ENCODE peak calls at places on chromosomes 11 and 22, in eight cellular contexts. I is sigmoid colon, V is HCT116, R is transverse colon, E is stomach, K is suprapubic skin, F is NB4, J is esophagus squamous epithelium. H is an unnamed sample.

GRCh38 chr11:38252620-38253019 is 1654.6 kb upstream of the RAG2 start:
- DNase-seq in I (no peak), V (no peak), R (no peak), E (no peak), K (no peak), F (no peak), J (no peak), H (no peak)

GRCh38 chr11:794766-795637 is 3.1 kb downstream of the SLC25A22 start:
- DNase-seq in I (no peak), V (no peak), R (peak; percentile 43), E (peak; percentile 64), K (no peak), F (no peak), J (no peak), H (no peak)

GRCh38 chr22:23119492-23120414 is 22.0 kb downstream of the RSPH14 start:
- DNase-seq in I (no peak), V (no peak), R (no peak), E (no peak), K (no peak), F (no peak), J (no peak), H (no peak)

GRCh38 chr11:104625246-104625645 is 273.0 kb downstream of the CASP12 start:
- DNase-seq in I (no peak), V (no peak), R (no peak), E (no peak), K (no peak), F (no peak), J (no peak), H (no peak)

GRCh38 chr11:82810738-82811137 is 77.1 kb upstream of the FAM181B start:
- DNase-seq in I (no peak), V (no peak), R (no peak), E (no peak), K (no peak), F (no peak), J (no peak), H (no peak)

GRCh38 chr22:42662114-42663021 is 13.2 kb upstream of the CYB5R3 start:
- DNase-seq in I (peak; percentile 86), V (no peak), R (peak; percentile 87), E (peak; percentile 90), K (peak; percentile 90), F (peak; percentile 69), J (no peak), H (peak; percentile 91)

GRCh38 chr11:80031014-80031565 is 590.3 kb upstream of the TENM4 start:
- DNase-seq in I (no peak), V (no peak), R (no peak), E (no peak), K (no peak), F (no peak), J (no peak), H (no peak)

GRCh38 chr11:95148421-95148820 is 58.8 kb downstream of the ENDOD1 start:
- DNase-seq in I (no peak), V (no peak), R (no peak), E (no peak), K (no peak), F (no peak), J (no peak), H (no peak)

GRCh38 chr22:20039683-20040325 is 18.9 kb downstream of the TANGO2 start:
- DNase-seq in I (no peak), V (no peak), R (no peak), E (no peak), K (no peak), F (no peak), J (no peak), H (no peak)

GRCh38 chr11:86798988-86799387 is 1.4 kb upstream of the PRSS23 start:
- DNase-seq in I (no peak), V (no peak), R (no peak), E (no peak), K (no peak), F (no peak), J (no peak), H (peak; percentile 38)

GRCh38 chr11:11171854-11172253 is 181.2 kb downstream of the CSNK2A3 start:
- DNase-seq in I (no peak), V (no peak), R (no peak), E (no peak), K (no peak), F (peak; percentile 28), J (no peak), H (no peak)

GRCh38 chr22:39873963-39874362 is 19.6 kb downstream of the ENTHD1 start:
- DNase-seq in I (no peak), V (no peak), R (no peak), E (no peak), K (no peak), F (no peak), J (no peak), H (no peak)

GRCh38 chr11:15852179-15852578 is 504.2 kb downstream of the SOX6 start:
- DNase-seq in I (no peak), V (peak; percentile 19), R (peak; percentile 36), E (peak; percentile 34), K (no peak), F (peak; percentile 14), J (no peak), H (no peak)

DNA sequence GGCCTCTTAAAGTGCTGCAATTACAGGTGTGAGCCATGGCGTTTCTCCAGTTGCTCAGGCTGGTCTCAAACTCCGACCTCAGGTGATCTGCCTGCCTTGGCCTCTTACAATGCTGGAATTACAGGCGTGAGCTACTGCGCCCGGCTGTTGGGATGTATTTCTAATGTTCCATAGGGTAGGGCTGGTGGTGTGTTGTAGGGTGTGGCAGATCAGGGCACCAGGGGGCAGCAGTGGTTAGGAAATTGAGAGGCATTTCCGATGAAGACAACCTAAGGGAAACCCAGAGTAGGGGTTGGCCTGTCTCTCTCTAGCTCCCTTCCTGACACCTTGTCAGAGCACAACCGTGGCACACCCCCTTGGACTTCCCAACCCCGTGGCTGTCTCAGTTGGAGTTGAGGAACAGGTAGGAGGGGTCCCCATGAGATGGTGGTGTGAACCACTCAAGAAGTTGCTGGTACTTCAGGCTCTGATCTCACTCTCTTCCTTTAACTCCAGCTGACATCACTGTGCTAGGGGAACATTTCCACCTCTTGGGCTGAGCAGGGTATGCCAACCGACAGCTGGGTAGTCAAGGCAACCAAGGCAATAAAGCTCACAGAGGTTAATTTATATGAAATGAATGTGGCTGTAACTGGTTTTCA is 32.9 kb downstream of the YWHAH start:
- DNase-seq in I (peak; percentile 75), V (peak; percentile 81), R (peak; percentile 91), E (peak; percentile 87), K (no peak), F (peak; percentile 77), J (no peak), H (peak; percentile 34)
- TF ChIP-seq POLR2A in I (no peak), V (no peak), R (no peak), E (no peak), K (peak; percentile 2), F (no peak), J (no peak), H (no peak)

DNA sequence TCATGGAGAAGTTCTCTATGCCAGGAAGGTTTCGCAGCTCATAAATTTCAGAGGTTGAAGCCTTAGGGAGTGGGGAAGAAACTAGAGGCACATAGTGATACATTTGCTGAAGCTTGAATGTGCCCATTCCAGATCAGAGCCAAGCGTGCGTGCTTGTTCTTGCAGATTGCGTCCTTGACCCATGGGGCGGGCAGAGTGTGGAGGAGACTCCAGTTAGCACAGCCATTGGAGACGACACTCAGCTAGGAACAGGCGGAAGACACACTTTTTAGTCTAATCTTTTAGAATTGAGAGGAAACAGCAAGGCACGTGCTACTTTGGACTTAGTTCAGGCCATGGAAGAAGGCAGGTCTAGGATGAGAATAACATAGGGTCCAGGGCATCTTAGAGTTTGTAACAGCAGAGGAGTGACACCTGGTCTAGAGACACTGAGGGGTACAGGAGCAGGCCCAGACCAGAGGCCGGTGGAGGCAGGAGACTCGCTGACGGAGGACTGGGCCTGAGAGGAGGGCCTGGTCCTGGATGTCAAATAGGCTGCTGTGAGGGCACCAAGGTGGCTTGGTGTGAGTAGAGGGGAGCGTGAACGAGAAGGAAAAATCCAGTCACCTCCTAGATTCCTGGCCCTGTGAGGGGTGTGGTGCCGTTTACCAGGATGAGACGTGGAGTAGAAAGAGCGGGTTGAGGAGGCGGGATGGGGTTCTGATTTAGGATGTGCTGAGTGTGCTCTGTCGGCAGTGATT is 154.6 kb downstream of the TBC1D22A start:
- DNase-seq in I (no peak), V (no peak), R (no peak), E (no peak), K (peak; percentile 45), F (no peak), J (no peak), H (no peak)
- TF ChIP-seq POLR2A in I (no peak), V (no peak), R (no peak), E (no peak), K (no peak), F (no peak), J (no peak), H (no peak)

GRCh38 chr22:33921576-33922181 is 1.4 kb upstream of the LARGE1 start:
- DNase-seq in I (peak; percentile 86), V (no peak), R (peak; percentile 59), E (peak; percentile 64), K (peak; percentile 82), F (peak; percentile 31), J (no peak), H (peak; percentile 76)

GRCh38 chr22:33919591-33920501 is at the start of gene LARGE1:
- DNase-seq in I (peak; percentile 79), V (no peak), R (peak; percentile 67), E (peak; percentile 63), K (peak; percentile 79), F (peak; percentile 57), J (no peak), H (peak; percentile 36)

GRCh38 chr22:33923033-33923432 is 2.8 kb upstream of the LARGE1 start:
- DNase-seq in I (no peak), V (no peak), R (no peak), E (no peak), K (no peak), F (no peak), J (no peak), H (no peak)

GRCh38 chr22:33922268-33922667 is 2.0 kb upstream of the LARGE1 start:
- DNase-seq in I (peak; percentile 80), V (no peak), R (peak; percentile 39), E (peak; percentile 55), K (peak; percentile 80), F (no peak), J (no peak), H (peak; percentile 51)

GRCh38 chr22:33920927-33921575 is 775 bp upstream of the LARGE1 start:
- DNase-seq in I (peak; percentile 99), V (peak; percentile 57), R (peak; percentile 99), E (peak; percentile 99), K (peak; percentile 98), F (peak; percentile 95), J (peak; percentile 63), H (peak; percentile 100)
- TF ChIP-seq POLR2A in I (no peak), V (no peak), R (peak; percentile 25), E (no peak), K (peak; percentile 78), F (peak; percentile 53), J (no peak), H (peak; percentile 95)

GRCh38 chr11:65640483-65641207 is 2.7 kb downstream of the SIPA1 start:
- DNase-seq in I (no peak), V (no peak), R (peak; percentile 62), E (peak; percentile 59), K (no peak), F (peak; percentile 89), J (no peak), H (no peak)

GRCh38 chr11:65641233-65642013 is 3.5 kb downstream of the SIPA1 start:
- DNase-seq in I (no peak), V (no peak), R (no peak), E (no peak), K (no peak), F (no peak), J (no peak), H (no peak)

GRCh38 chr11:65642014-65642671 is 4.2 kb downstream of the SIPA1 start:
- DNase-seq in I (no peak), V (no peak), R (no peak), E (no peak), K (no peak), F (no peak), J (no peak), H (no peak)

GRCh38 chr11:65637794-65638317 is at the start of gene SIPA1:
- DNase-seq in I (peak; percentile 86), V (peak; percentile 73), R (peak; percentile 80), E (peak; percentile 78), K (no peak), F (peak; percentile 89), J (no peak), H (peak; percentile 78)

GRCh38 chr11:65639623-65640482 is 2.0 kb downstream of the SIPA1 start:
- DNase-seq in I (no peak), V (no peak), R (peak; percentile 67), E (no peak), K (no peak), F (peak; percentile 94), J (peak; percentile 67), H (no peak)
- TF ChIP-seq POLR2A in I (no peak), V (no peak), R (no peak), E (no peak), K (no peak), F (no peak), J (no peak), H (no peak)

H was measured in uterus.